ENCODE peak calls at places on chromosomes 1 and 21, in nine cellular contexts. J, F, K, Z, U, B, E, L and N are unnamed samples.

GRCh38 chr1:9792156-9793042 is 31.4 kb downstream of the CLSTN1 start:
- DNase-seq in J (peak), F (peak), K (no peak), Z (no peak), U (peak), B (no peak), E (no peak), L (peak), N (no peak)

GRCh38 chr1:15139654-15140350 is 13.7 kb upstream of the TMEM51 start:
- DNase-seq in J (peak), F (no peak), K (no peak), Z (no peak), U (no peak), B (no peak), E (no peak), L (peak), N (no peak)

GRCh38 chr1:75135829-75136142 is 1.6 kb downstream of the LHX8 start:
- DNase-seq in J (no peak), F (no peak), K (no peak), Z (no peak), U (no peak), B (no peak), E (no peak), L (no peak), N (no peak)

GRCh38 chr21:26388731-26389231 is 184.3 kb downstream of the CYYR1 start:
- DNase-seq in J (no peak), F (no peak), K (no peak), Z (no peak), U (no peak), B (no peak), E (no peak), L (no peak), N (no peak)

GRCh38 chr1:93692983-93693591 is 11.4 kb upstream of the BCAR3 start:
- DNase-seq in J (no peak), F (no peak), K (no peak), Z (no peak), U (no peak), B (no peak), E (no peak), L (no peak), N (no peak)

GRCh38 chr1:110927484-110928075 is 36.1 kb downstream of the LRIF1 start:
- DNase-seq in J (no peak), F (no peak), K (no peak), Z (no peak), U (no peak), B (no peak), E (no peak), L (no peak), N (no peak)

GRCh38 chr21:46486481-46487000 is 27.9 kb downstream of the DIP2A start:
- DNase-seq in J (no peak), F (no peak), K (no peak), Z (no peak), U (no peak), B (no peak), E (no peak), L (no peak), N (no peak)

GRCh38 chr1:166703726-166704220 is 135.5 kb upstream of the POGK start:
- DNase-seq in J (no peak), F (no peak), K (no peak), Z (no peak), U (no peak), B (no peak), E (no peak), L (no peak), N (no peak)

GRCh38 chr1:185936641-185937040 is 202.4 kb downstream of the HMCN1 start:
- DNase-seq in J (no peak), F (no peak), K (no peak), Z (no peak), U (peak), B (no peak), E (peak), L (no peak), N (no peak)

GRCh38 chr1:226100436-226101347 is 38.2 kb downstream of the H3-3A start:
- DNase-seq in J (peak), F (peak), K (no peak), Z (no peak), U (peak), B (peak), E (peak), L (no peak), N (no peak)

GRCh38 chr1:66984491-66984890 is 59.7 kb downstream of the MIER1 start:
- DNase-seq in J (no peak), F (no peak), K (no peak), Z (no peak), U (no peak), B (no peak), E (no peak), L (no peak), N (no peak)

GRCh38 chr21:25568230-25568629 is 39.1 kb downstream of the MRPL39 start:
- DNase-seq in J (peak), F (no peak), K (no peak), Z (no peak), U (no peak), B (no peak), E (no peak), L (peak), N (no peak)

GRCh38 chr1:236685917-236686814 is at the start of gene ACTN2:
- DNase-seq in J (peak), F (no peak), K (no peak), Z (no peak), U (peak), B (peak), E (peak), L (peak), N (no peak)